ENCODE peak calls at places on chromosomes 7 and 10, in eight cellular contexts. I, H, P, M, V, K, R and E are unnamed samples.

GRCh38 chr7:28112883-28113540 is 67.6 kb downstream of the JAZF1 start:
- DNase-seq in P (no peak), I (no peak), R (peak), H (no peak), V (no peak), M (no peak), K (no peak), E (no peak)

GRCh38 chr10:3241128-3242057 is 68.8 kb upstream of the PITRM1 start:
- DNase-seq in V (no peak), P (no peak), R (no peak), H (no peak), M (no peak), I (no peak), K (no peak), E (no peak)

GRCh38 chr7:48839108-48839507 is 85.2 kb upstream of the CDC14C start:
- DNase-seq in R (peak), I (no peak), H (no peak), M (no peak), V (no peak), P (no peak), K (no peak), E (peak)

GRCh38 chr7:110918949-110919548 is 171.9 kb upstream of the LRRN3 start:
- DNase-seq in I (no peak), R (no peak), P (no peak), K (no peak), H (no peak), V (no peak), M (no peak), E (no peak)

GRCh38 chr7:151113344-151114150 is 27.3 kb downstream of the AGAP3 start:
- DNase-seq in H (no peak), V (no peak), P (peak), I (no peak), M (no peak), R (peak), K (peak), E (peak)

GRCh38 chr10:125117941-125118630 is 42.3 kb downstream of the CTBP2 start:
- DNase-seq in H (no peak), V (no peak), I (no peak), K (no peak), P (no peak), R (no peak), M (no peak), E (no peak)

GRCh38 chr7:139821349-139822115 is 7.5 kb upstream of the TBXAS1 start:
- DNase-seq in K (no peak), H (no peak), R (no peak), V (no peak), P (no peak), I (no peak), M (no peak), E (no peak)

GRCh38 chr7:132783824-132784223 is 207.6 kb upstream of the PLXNA4 start:
- DNase-seq in M (no peak), P (peak), I (no peak), K (peak), R (peak), H (peak), V (no peak), E (peak)

GRCh38 chr10:116210588-116211346 is 62.2 kb downstream of the GFRA1 start:
- DNase-seq in M (no peak), P (no peak), R (no peak), H (no peak), K (peak), I (no peak), V (no peak), E (no peak)

GRCh38 chr10:48289652-48290238 is 15.2 kb upstream of the FRMPD2 start:
- DNase-seq in H (peak), M (peak), P (no peak), K (peak), R (peak), I (no peak), V (no peak), E (peak)

GRCh38 chr10:113959383-113959760 is 84.3 kb upstream of the ADRB1 start:
- DNase-seq in M (no peak), R (no peak), P (no peak), K (no peak), H (peak), V (no peak), I (no peak), E (peak)

GRCh38 chr10:120415709-120416330 is 41.2 kb upstream of the PLPP4 start:
- DNase-seq in K (peak), V (no peak), I (no peak), M (no peak), H (no peak), P (peak), R (peak), E (peak)

GRCh38 chr7:13778967-13779366 is 210.5 kb downstream of the ETV1 start:
- DNase-seq in I (no peak), P (no peak), K (peak), M (no peak), R (peak), H (peak), V (no peak), E (peak)

GRCh38 chr10:125742465-125742864 is 23.0 kb downstream of the EDRF1 start:
- DNase-seq in I (no peak), H (no peak), P (no peak), R (no peak), K (no peak), V (no peak), M (no peak), E (no peak)

GRCh38 chr10:79390551-79391229 is 43.4 kb downstream of the PPIF start:
- DNase-seq in V (no peak), K (no peak), R (no peak), I (no peak), M (no peak), P (no peak), H (no peak), E (no peak)

GRCh38 chr7:157397751-157398691 is 61.2 kb downstream of the DNAJB6 start:
- DNase-seq in R (peak), H (peak), V (no peak), M (no peak), K (peak), P (no peak), I (no peak), E (peak)

GRCh38 chr7:107610353-107610752 is 30.3 kb downstream of the BCAP29 start:
- DNase-seq in H (no peak), V (no peak), M (no peak), R (no peak), K (no peak), I (no peak), P (no peak), E (no peak)

GRCh38 chr7:130939285-130940095 is 205.5 kb upstream of the KLF14 start:
- DNase-seq in R (no peak), K (peak), P (no peak), M (no peak), V (no peak), H (no peak), I (no peak), E (no peak)

GRCh38 chr10:119595715-119596515 is 849 bp downstream of the TIAL1 start:
- DNase-seq in I (peak), H (peak), R (peak), M (peak), V (peak), P (no peak), K (peak), E (peak)

GRCh38 chr10:43735907-43736306 is 87.2 kb upstream of the ZNF32 start:
- DNase-seq in R (no peak), V (no peak), K (peak), H (no peak), I (no peak), P (no peak), M (no peak), E (no peak)

GRCh38 chr7:4102231-4102841 is 579.8 kb upstream of the FOXK1 start:
- DNase-seq in V (no peak), K (no peak), P (no peak), M (no peak), H (peak), I (no peak), R (no peak), E (no peak)

GRCh38 chr7:43876266-43876665 is 6.9 kb upstream of the MRPS24 start:
- DNase-seq in K (no peak), V (no peak), P (no peak), H (no peak), I (no peak), M (no peak), R (no peak), E (no peak)